ENCODE peak calls at places on chromosome 2, in nine cellular contexts. W is activated CD4-positive, CD25-positive, alpha-beta regulatory T cell; E is GM12891; S is astrocyte of the cerebellum; O is mucosa of gallbladder; M is SHP77 treated with DMSO at 0.1 percent for 48 hours; K is NAMALWA; D is T follicular helper cell; X is activated CD4-positive, alpha-beta T cell treated with anti-CD3 and anti-CD28 coated beads for 4 hours. T is an unnamed sample.

GRCh38 chr2:200338692-200339091 is 32.2 kb downstream of the SPATS2L start:
- DNase-seq in W (no peak), M (no peak), D (no peak), K (no peak), X (no peak), E (no peak), O (no peak), S (no peak), T (peak)

GRCh38 chr2:97992836-97993825 is 2.6 kb downstream of the TMEM131 start:
- DNase-seq in X (no peak), O (no peak), M (no peak), S (no peak), D (no peak), K (no peak), E (no peak), W (no peak), T (no peak)

GRCh38 chr2:12232876-12233275 is 483.9 kb upstream of the TRIB2 start:
- DNase-seq in E (no peak), O (no peak), S (no peak), M (no peak), W (no peak), D (no peak), K (no peak), X (no peak), T (no peak)

GRCh38 chr2:85753525-85754312 is at the start of gene ATOH8:
- DNase-seq in W (no peak), O (peak), M (peak), E (peak), K (peak), D (no peak), X (no peak), S (no peak), T (peak)

GRCh38 chr2:696999-697627 is 19.9 kb upstream of the TMEM18 start:
- DNase-seq in D (no peak), W (no peak), X (no peak), O (no peak), E (no peak), K (no peak), S (no peak), M (no peak), T (no peak)

GRCh38 chr2:169664978-169665930 is 29.0 kb downstream of the CFAP210 start:
- DNase-seq in S (no peak), E (no peak), M (no peak), K (no peak), D (no peak), W (no peak), O (no peak), X (no peak), T (peak)

GRCh38 chr2:234544659-234545611 is 48.1 kb upstream of the ARL4C start:
- DNase-seq in S (peak), W (peak), D (peak), M (peak), K (peak), O (peak), E (peak), X (peak), T (peak)

GRCh38 chr2:22055784-22056620 is 932.2 kb downstream of the TDRD15 start:
- DNase-seq in K (no peak), O (peak), W (no peak), M (no peak), X (no peak), D (no peak), E (no peak), S (no peak), T (no peak)

GRCh38 chr2:164028764-164029534 is 293.1 kb upstream of the FIGN start:
- DNase-seq in O (no peak), K (no peak), X (no peak), S (peak), W (no peak), E (no peak), M (no peak), D (no peak), T (no peak)

GRCh38 chr2:192190474-192190873 is 4.3 kb downstream of the TMEFF2 start:
- DNase-seq in X (no peak), M (no peak), K (peak), O (no peak), E (no peak), W (no peak), D (no peak), S (peak), T (peak)

GRCh38 chr2:45822272-45822630 is 170.8 kb downstream of the PRKCE start:
- DNase-seq in S (no peak), K (no peak), W (no peak), E (no peak), D (no peak), X (no peak), O (no peak), M (no peak), T (peak)

GRCh38 chr2:45040786-45041185 is 31.5 kb upstream of the SIX2 start:
- DNase-seq in M (peak), E (no peak), K (no peak), W (no peak), S (no peak), X (no peak), D (no peak), O (no peak), T (no peak)

GRCh38 chr2:28617502-28618184 is 121.8 kb downstream of the PLB1 start:
- DNase-seq in X (no peak), D (no peak), O (no peak), M (no peak), W (no peak), E (no peak), K (no peak), S (no peak), T (no peak)

GRCh38 chr2:164655336-164655735 is 34.1 kb upstream of the GRB14 start:
- DNase-seq in E (no peak), M (no peak), X (no peak), W (no peak), D (no peak), O (no peak), S (no peak), K (no peak), T (no peak)

GRCh38 chr2:72921866-72922265 is 4.5 kb downstream of the EMX1 start:
- DNase-seq in E (no peak), X (no peak), S (no peak), D (no peak), M (no peak), W (no peak), O (no peak), K (no peak), T (no peak)

GRCh38 chr2:62539892-62540785 is 34.1 kb upstream of the TMEM17 start:
- DNase-seq in D (no peak), O (no peak), X (no peak), S (no peak), W (no peak), M (no peak), K (no peak), E (no peak), T (no peak)

GRCh38 chr2:234142530-234142929 is 92.0 kb downstream of the SPP2 start:
- DNase-seq in M (no peak), S (no peak), X (no peak), E (no peak), K (no peak), O (no peak), D (no peak), W (no peak), T (no peak)